ENCODE peak calls at places on chromosome 16, in four cellular contexts. U is MM.1S, Q is K562, K is A549. W is an unnamed sample.

GRCh38 chr16:58843675-58844074 is 109.6 kb upstream of the GOT2 start:
- DNase-seq in Q (peak), U (peak), K (peak), W (no peak)

GRCh38 chr16:67648088-67648763 is 3.3 kb downstream of the CARMIL2 start:
- DNase-seq in U (no peak), K (no peak), Q (no peak), W (no peak)

GRCh38 chr16:23842137-23842600 is 6.4 kb downstream of the PRKCB start:
- DNase-seq in K (no peak), Q (no peak), U (no peak), W (no peak)

GRCh38 chr16:12583237-12583897 is 220.3 kb downstream of the CPPED1 start:
- DNase-seq in U (no peak), K (no peak), Q (no peak), W (no peak)

GRCh38 chr16:17743158-17743557 is 272.4 kb upstream of the XYLT1 start:
- DNase-seq in U (no peak), Q (no peak), K (no peak), W (no peak)

GRCh38 chr16:12529582-12529981 is 274.1 kb downstream of the CPPED1 start:
- DNase-seq in K (no peak), U (no peak), Q (peak), W (no peak)

GRCh38 chr16:17556276-17557052 is 85.7 kb upstream of the XYLT1 start:
- DNase-seq in U (peak), K (peak), Q (peak), W (peak)

GRCh38 chr16:22938647-22939046 is 124.7 kb downstream of the HS3ST2 start:
- DNase-seq in U (no peak), Q (no peak), K (no peak), W (peak)

GRCh38 chr16:27169511-27170071 is 33.7 kb upstream of the KDM8 start:
- DNase-seq in Q (no peak), U (peak), K (peak), W (peak)

GRCh38 chr16:67926181-67926742 is 5.4 kb downstream of the CTRL start:
- DNase-seq in Q (no peak), U (no peak), K (no peak), W (no peak)

GRCh38 chr16:63061319-63061718 is 1025.1 kb upstream of the CDH8 start:
- DNase-seq in K (peak), U (no peak), Q (no peak), W (no peak)

GRCh38 chr16:12090162-12090552 is 113.6 kb downstream of the SNX29 start:
- DNase-seq in K (no peak), U (no peak), Q (no peak), W (no peak)

DNA sequence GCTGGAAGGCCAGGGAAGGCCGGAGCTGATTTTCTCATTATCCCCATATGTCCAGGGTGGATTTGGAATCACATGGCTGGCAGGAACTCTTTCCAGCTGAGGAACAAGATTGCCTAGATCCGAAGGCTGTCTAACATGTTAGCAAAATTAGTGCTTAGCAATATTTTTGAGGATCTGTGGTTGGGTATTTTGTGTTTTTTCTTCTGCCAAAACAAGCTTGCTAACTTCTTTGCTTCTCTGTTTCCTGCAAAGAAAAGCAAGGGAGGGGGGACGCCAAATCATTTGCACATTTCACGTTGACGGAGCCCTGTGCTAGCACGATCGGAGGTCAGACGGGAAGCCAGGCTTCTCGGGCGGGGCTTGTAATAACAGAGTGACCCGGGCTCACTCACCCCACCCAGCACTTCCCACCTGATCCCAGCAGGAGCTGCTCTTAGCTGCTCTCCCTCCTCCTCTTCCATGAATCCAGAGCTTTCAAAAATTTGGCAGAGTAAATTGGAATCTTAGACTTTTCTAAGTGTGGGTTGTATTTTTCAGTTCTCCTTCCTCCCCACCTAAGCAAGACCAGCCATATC is 33.3 kb upstream of the FOXF1 start:
- DNase-seq in Q (no peak), K (no peak), U (no peak), W (no peak)
- H3K27ac ChIP-seq in Q (no peak), K (no peak), U (no peak), W (no peak)

GRCh38 chr16:86108062-86108461 is 209.1 kb downstream of the IRF8 start:
- DNase-seq in Q (no peak), U (no peak), K (no peak), W (no peak)
- H3K27ac ChIP-seq in Q (no peak), U (no peak), K (no peak), W (no peak)

DNA sequence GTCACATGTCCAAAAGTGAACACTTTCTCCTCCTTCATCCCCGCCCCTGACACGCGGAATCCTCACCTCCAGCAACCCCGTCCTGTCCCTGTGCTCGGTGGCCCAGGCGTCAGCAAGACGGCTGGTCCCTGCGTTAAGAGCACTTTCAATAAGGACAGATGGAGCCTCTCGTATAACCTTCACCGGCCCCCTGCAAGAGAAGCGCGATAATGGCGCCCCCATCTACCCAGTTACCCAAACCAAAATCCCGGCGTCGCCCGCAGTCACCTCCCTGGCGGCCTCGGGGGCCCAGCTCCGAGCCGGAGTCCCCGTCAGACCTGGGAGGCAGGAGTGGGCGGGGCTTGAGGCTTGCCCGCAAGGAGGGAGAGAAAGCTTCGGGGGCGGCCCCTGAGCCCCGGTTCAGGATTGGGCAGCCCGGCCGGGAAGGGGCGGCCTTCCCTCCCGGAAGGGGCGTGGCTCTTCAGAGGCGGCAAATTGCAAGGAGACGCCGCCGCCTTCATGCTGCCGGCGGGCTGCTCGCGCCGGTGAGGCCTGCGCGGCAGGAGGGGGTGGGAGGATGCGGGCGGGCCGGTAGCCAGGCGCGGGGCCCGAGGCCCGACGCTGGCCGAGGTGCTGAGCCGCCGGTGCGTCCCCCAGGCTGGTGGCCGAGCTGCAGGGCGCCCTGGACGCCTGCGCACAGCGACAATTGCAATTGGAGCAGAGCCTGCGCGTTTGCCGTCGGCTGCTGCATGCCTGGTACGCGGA is at the start of gene TEDC2:
- DNase-seq in Q (peak), U (peak), K (peak), W (peak)
- H3K27ac ChIP-seq in Q (peak), U (peak), K (peak), W (no peak)

DNA sequence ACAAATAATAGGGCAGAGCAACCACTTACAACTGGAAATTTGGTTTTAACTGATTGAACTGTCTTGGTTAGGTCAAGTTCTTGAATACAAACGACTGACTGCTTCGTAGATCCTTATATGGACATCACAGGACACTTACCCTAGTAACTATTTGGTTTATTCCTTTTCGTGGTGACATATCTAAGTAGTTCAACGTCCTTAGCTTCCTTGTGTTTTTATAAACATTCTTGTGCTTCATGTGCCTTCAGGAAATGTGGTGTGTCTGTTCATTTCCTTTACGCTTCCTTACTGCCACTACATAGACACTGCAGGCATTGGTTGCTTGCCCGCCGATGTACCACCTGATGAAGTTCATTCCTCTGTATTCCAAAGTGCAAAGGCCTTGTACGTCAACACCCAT is 59.3 kb downstream of the USP10 start:
- DNase-seq in U (no peak), K (no peak), Q (no peak), W (no peak)
- H3K27ac ChIP-seq in U (no peak), K (no peak), Q (no peak), W (no peak)

GRCh38 chr16:975313-975690 is 4.5 kb upstream of the LMF1 start:
- DNase-seq in U (no peak), K (no peak), Q (no peak), W (no peak)
- H3K27ac ChIP-seq in U (no peak), K (no peak), Q (no peak), W (no peak)

DNA sequence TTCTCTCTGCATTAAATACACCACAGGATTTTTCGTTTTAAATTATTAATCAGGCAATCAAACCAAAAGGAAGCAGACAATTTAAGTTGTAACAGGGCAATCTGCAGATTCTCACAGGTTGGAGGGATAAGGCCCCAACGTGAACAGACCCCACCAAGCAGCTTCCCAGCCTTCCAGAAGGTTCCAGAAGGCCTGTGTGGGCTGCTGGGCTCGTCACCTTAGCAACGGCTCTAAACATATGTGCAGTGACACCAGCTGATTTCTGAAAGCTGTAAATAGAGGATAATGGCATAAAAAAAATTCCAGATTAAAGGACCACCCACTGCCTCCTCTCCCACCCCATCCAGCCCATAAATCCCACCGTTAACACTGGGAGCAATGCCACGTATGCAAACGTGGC is 123.8 kb downstream of the ZNF778 start:
- DNase-seq in Q (no peak), U (no peak), K (no peak), W (no peak)
- H3K27ac ChIP-seq in Q (no peak), U (no peak), K (no peak), W (no peak)

GRCh38 chr16:2963074-2963610 is 933 bp upstream of the KREMEN2 start:
- DNase-seq in U (no peak), Q (peak), K (no peak), W (no peak)
- H3K27ac ChIP-seq in U (no peak), Q (peak), K (peak), W (no peak)

GRCh38 chr16:55667753-55668152 is 12.0 kb downstream of the SLC6A2 start:
- DNase-seq in K (no peak), Q (no peak), U (no peak), W (no peak)

GRCh38 chr16:55663770-55664677 is 8.2 kb downstream of the SLC6A2 start:
- DNase-seq in U (no peak), K (no peak), Q (no peak), W (peak)

GRCh38 chr16:55664786-55665407 is 9.1 kb downstream of the SLC6A2 start:
- DNase-seq in K (no peak), Q (no peak), U (no peak), W (no peak)

GRCh38 chr16:55666012-55666411 is 10.2 kb downstream of the SLC6A2 start:
- DNase-seq in K (no peak), U (no peak), Q (no peak), W (no peak)

DNA sequence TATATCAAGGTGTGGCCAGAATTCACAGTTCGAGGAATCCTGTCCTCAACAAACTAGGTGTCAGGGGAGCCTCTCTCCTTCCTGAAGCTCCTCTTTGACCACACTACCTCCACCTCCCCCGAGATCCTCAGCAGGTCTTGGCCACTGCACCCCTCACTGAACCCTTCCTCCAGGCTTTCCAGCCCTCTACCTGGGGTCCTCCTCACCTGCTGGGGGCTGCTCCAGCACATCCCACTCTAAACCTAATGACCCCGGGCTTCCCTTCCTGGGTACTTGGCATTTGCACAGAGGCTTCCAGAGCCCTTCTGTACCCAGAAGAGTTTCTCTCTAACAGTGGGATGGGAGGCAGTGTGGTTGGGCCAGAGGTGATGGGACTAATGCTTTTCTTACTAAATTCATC is 9.7 kb downstream of the SLC6A2 start:
- DNase-seq in Q (no peak), K (no peak), U (no peak), W (no peak)
- H3K27ac ChIP-seq in Q (no peak), K (no peak), U (no peak), W (no peak)